ENCODE peak calls at places on chromosomes 13 and 19, in four cellular contexts. U is naive thymus-derived CD4-positive, alpha-beta T cell; D is activated T-helper 1 cell treated with anti-CD3 and anti-CD28 coated beads, Interleukin-12 subunit alpha, Interleukin-12 subunit beta, Interleukin-2, Interleukin-4 antibody, amounts not matched to agents 30 ng/mL and 10 ng/mL and 1 ng/mL, durations not matched to agents 14 hours and 24 hours and 36 hours; B is RWPE1. F is an unnamed sample.

GRCh38 chr19:1690570-1691307 is 38.3 kb upstream of the TCF3 start:
- DNase-seq in D (peak), U (peak), B (peak), F (peak)

GRCh38 chr19:56142897-56143434 is 1.9 kb downstream of the ZNF444 start:
- DNase-seq in U (no peak), B (no peak), D (no peak), F (no peak)

GRCh38 chr19:27920774-27921173 is 1292.2 kb downstream of the UQCRFS1 start:
- DNase-seq in D (no peak), B (no peak), U (no peak), F (no peak)

GRCh38 chr19:31783592-31783991 is 434.4 kb upstream of the TSHZ3 start:
- DNase-seq in D (no peak), U (no peak), B (no peak), F (no peak)

GRCh38 chr13:27139565-27139964 is 32.0 kb downstream of the USP12 start:
- DNase-seq in B (peak), U (no peak), D (no peak), F (no peak)

GRCh38 chr13:107457686-107458085 is 757.6 kb downstream of the LIG4 start:
- DNase-seq in U (no peak), B (no peak), D (no peak), F (no peak)

GRCh38 chr19:4773047-4773640 is 18.4 kb upstream of the FEM1A start:
- DNase-seq in U (no peak), B (no peak), D (no peak), F (no peak)

GRCh38 chr13:38264363-38265134 is 85.1 kb upstream of the UFM1 start:
- DNase-seq in D (no peak), U (no peak), B (no peak), F (no peak)

GRCh38 chr19:58581227-58582141 is 8.3 kb upstream of the MZF1 start:
- DNase-seq in B (no peak), D (peak), U (peak), F (peak)

GRCh38 chr19:51598159-51598915 is 27.3 kb downstream of the ZNF175 start:
- DNase-seq in D (no peak), U (no peak), B (no peak), F (no peak)

GRCh38 chr13:99140831-99141230 is 59.8 kb upstream of the UBAC2 start:
- DNase-seq in B (no peak), U (no peak), D (no peak), F (no peak)

GRCh38 chr19:3607398-3608078 is 863 bp upstream of the TBXA2R start:
- DNase-seq in D (no peak), B (no peak), U (no peak), F (peak)

GRCh38 chr13:48828962-48829405 is 146.7 kb upstream of the FNDC3A start:
- DNase-seq in B (peak), D (no peak), U (no peak), F (no peak)

GRCh38 chr19:13906525-13906904 is 514 bp downstream of the CC2D1A start:
- DNase-seq in U (no peak), B (peak), D (peak), F (no peak)

GRCh38 chr19:40365613-40366401 is 17.3 kb downstream of the PLD3 start:
- DNase-seq in U (peak), D (no peak), B (peak), F (no peak)

GRCh38 chr19:17296278-17296677 is 6.9 kb downstream of the ABHD8 start:
- DNase-seq in B (peak), D (no peak), U (no peak), F (no peak)

GRCh38 chr19:41575998-41576397 is at the start of gene CEACAM21:
- DNase-seq in U (peak), D (peak), B (no peak), F (no peak)

GRCh38 chr19:51407631-51408131 is 9.8 kb downstream of the SIGLEC10 start:
- DNase-seq in U (no peak), B (peak), D (peak), F (peak)

GRCh38 chr13:114011226-114011625 is 37.4 kb upstream of the C13orf46 start:
- DNase-seq in D (no peak), B (no peak), U (no peak), F (no peak)

GRCh38 chr19:33064117-33064777 is 441 bp downstream of the RHPN2 start:
- DNase-seq in D (peak), B (peak), U (peak), F (peak)

GRCh38 chr13:83810136-83810535 is 72.1 kb downstream of the SLITRK1 start:
- DNase-seq in B (no peak), D (no peak), U (no peak), F (no peak)

GRCh38 chr13:29522044-29522685 is 73.3 kb downstream of the SLC7A1 start:
- DNase-seq in D (no peak), B (no peak), U (no peak), F (peak)

GRCh38 chr19:18464646-18465045 is 26.7 kb upstream of the ISYNA1 start:
- DNase-seq in B (no peak), D (no peak), U (no peak), F (no peak)

GRCh38 chr13:23440821-23441608 is 7.5 kb upstream of the SACS start:
- DNase-seq in D (no peak), U (no peak), B (no peak), F (no peak)

GRCh38 chr19:1889907-1890306 is 4.6 kb upstream of the ABHD17A start:
- DNase-seq in D (no peak), U (no peak), B (no peak), F (no peak)

GRCh38 chr19:38360839-38361631 is 13.3 kb upstream of the PSMD8 start:
- DNase-seq in B (no peak), U (no peak), D (no peak), F (no peak)

GRCh38 chr13:26816876-26817275 is 56.3 kb upstream of the GPR12 start:
- DNase-seq in B (no peak), D (no peak), U (no peak), F (no peak)

GRCh38 chr19:54457773-54458647 is 5.6 kb downstream of the LENG9 start:
- DNase-seq in B (no peak), U (no peak), D (no peak), F (no peak)

F was measured in HAP-1.